ENCODE peak calls at places on chromosomes 5 and 9, in ten cellular contexts. I is pancreas; N is cardiac muscle cell; R is adipocyte; A is GM12865; U is CD4-positive, alpha-beta memory T cell; P is mesendoderm; Q is GM23248; D is spleen; X is sigmoid colon. T is an unnamed sample.

GRCh38 chr5:132680780-132681475 is 7.1 kb downstream of the IL4 start:
- DNase-seq in I (no peak), N (no peak), R (no peak), A (no peak), U (no peak), P (no peak), Q (no peak), D (peak), X (no peak), T (no peak)

GRCh38 chr5:58260243-58260642 is 199.6 kb downstream of the PLK2 start:
- DNase-seq in I (no peak), N (no peak), R (no peak), A (no peak), U (no peak), P (no peak), Q (no peak), D (no peak), X (no peak), T (no peak)

GRCh38 chr5:38393636-38394035 is 135.3 kb downstream of the EGFLAM start:
- DNase-seq in I (no peak), N (no peak), R (no peak), A (no peak), U (no peak), P (no peak), Q (no peak), D (no peak), X (no peak), T (no peak)

GRCh38 chr9:90010793-90011192 is 406.0 kb downstream of the GADD45G start:
- DNase-seq in I (no peak), N (no peak), R (no peak), A (no peak), U (no peak), P (no peak), Q (no peak), D (no peak), X (no peak), T (no peak)

GRCh38 chr5:154370119-154370518 is 75.7 kb upstream of the SAP30L start:
- DNase-seq in I (no peak), N (no peak), R (peak), A (no peak), U (no peak), P (peak), Q (peak), D (no peak), X (no peak), T (no peak)

GRCh38 chr5:137960819-137961218 is 71.6 kb downstream of the PKD2L2 start:
- DNase-seq in I (no peak), N (no peak), R (no peak), A (no peak), U (no peak), P (no peak), Q (no peak), D (no peak), X (no peak), T (no peak)

GRCh38 chr5:149749481-149750365 is 19.6 kb downstream of the PPARGC1B start:
- DNase-seq in I (no peak), N (peak), R (no peak), A (no peak), U (no peak), P (no peak), Q (peak), D (no peak), X (no peak), T (no peak)

GRCh38 chr9:13513262-13513661 is 233.8 kb upstream of the MPDZ start:
- DNase-seq in I (no peak), N (peak), R (no peak), A (no peak), U (no peak), P (no peak), Q (no peak), D (no peak), X (no peak), T (no peak)

GRCh38 chr5:174825587-174825986 is 101.2 kb downstream of the MSX2 start:
- DNase-seq in I (no peak), N (peak), R (peak), A (no peak), U (no peak), P (no peak), Q (peak), D (no peak), X (no peak), T (no peak)

GRCh38 chr9:103471241-103471640 is 476.1 kb downstream of the CYLC2 start:
- DNase-seq in I (no peak), N (no peak), R (no peak), A (no peak), U (no peak), P (peak), Q (no peak), D (no peak), X (no peak), T (no peak)

GRCh38 chr5:31531543-31531887 is 378 bp downstream of the DROSHA start:
- DNase-seq in I (peak), N (peak), R (peak), A (peak), U (no peak), P (no peak), Q (peak), D (peak), X (peak), T (no peak)

GRCh38 chr5:157574456-157575095 is 999 bp downstream of the ADAM19 start:
- DNase-seq in I (no peak), N (peak), R (peak), A (peak), U (no peak), P (peak), Q (peak), D (peak), X (peak), T (no peak)

GRCh38 chr5:13985736-13986418 is 41.4 kb upstream of the DNAH5 start:
- DNase-seq in I (no peak), N (peak), R (peak), A (no peak), U (no peak), P (peak), Q (peak), D (no peak), X (no peak), T (no peak)

GRCh38 chr5:23223846-23224245 is 283.6 kb upstream of the PRDM9 start:
- DNase-seq in I (no peak), N (no peak), R (no peak), A (no peak), U (no peak), P (no peak), Q (peak), D (no peak), X (no peak), T (no peak)

GRCh38 chr5:128535225-128535624 is 2.8 kb downstream of the FBN2 start:
- DNase-seq in I (no peak), N (no peak), R (peak), A (no peak), U (no peak), P (no peak), Q (no peak), D (no peak), X (no peak), T (no peak)

GRCh38 chr9:77966718-77967117 is 64.9 kb downstream of the GNAQ start:
- DNase-seq in I (no peak), N (no peak), R (no peak), A (no peak), U (no peak), P (no peak), Q (no peak), D (no peak), X (no peak), T (no peak)

GRCh38 chr5:118825226-118825625 is 163.1 kb downstream of the DTWD2 start:
- DNase-seq in I (no peak), N (no peak), R (no peak), A (no peak), U (no peak), P (no peak), Q (no peak), D (no peak), X (no peak), T (no peak)

GRCh38 chr9:131848570-131849160 is 108.8 kb upstream of the RAPGEF1 start:
- DNase-seq in I (no peak), N (no peak), R (no peak), A (no peak), U (no peak), P (no peak), Q (peak), D (no peak), X (no peak), T (no peak)

GRCh38 chr9:4985376-4986266 is 549 bp downstream of the JAK2 start:
- DNase-seq in I (peak), N (peak), R (peak), A (peak), U (peak), P (peak), Q (peak), D (peak), X (peak), T (peak)

GRCh38 chr9:87824216-87824875 is 58.3 kb upstream of the SPATA31E1 start:
- DNase-seq in I (no peak), N (no peak), R (no peak), A (no peak), U (no peak), P (peak), Q (no peak), D (no peak), X (no peak), T (no peak)

GRCh38 chr9:100601216-100601615 is 23.3 kb downstream of the CAVIN4 start:
- DNase-seq in I (no peak), N (peak), R (peak), A (peak), U (peak), P (peak), Q (peak), D (no peak), X (no peak), T (peak)

GRCh38 chr5:61303348-61303747 is 28.7 kb upstream of the ZSWIM6 start:
- DNase-seq in I (no peak), N (peak), R (no peak), A (no peak), U (no peak), P (no peak), Q (no peak), D (no peak), X (no peak), T (no peak)

GRCh38 chr5:68343421-68343826 is 127.9 kb downstream of the PIK3R1 start:
- DNase-seq in I (no peak), N (peak), R (peak), A (peak), U (no peak), P (peak), Q (peak), D (no peak), X (peak), T (no peak)

GRCh38 chr9:75389096-75389495 is 300.8 kb downstream of the OSTF1 start:
- DNase-seq in I (no peak), N (no peak), R (no peak), A (no peak), U (no peak), P (no peak), Q (no peak), D (no peak), X (no peak), T (no peak)

GRCh38 chr5:176985516-176985915 is 21.1 kb downstream of the UIMC1 start:
- DNase-seq in I (no peak), N (no peak), R (no peak), A (peak), U (peak), P (no peak), Q (no peak), D (peak), X (no peak), T (peak)

GRCh38 chr5:131541071-131541470 is 94.0 kb downstream of the RAPGEF6 start:
- DNase-seq in I (no peak), N (no peak), R (no peak), A (no peak), U (no peak), P (no peak), Q (peak), D (no peak), X (no peak), T (no peak)

GRCh38 chr5:9686211-9686610 is 56.1 kb upstream of the TAS2R1 start:
- DNase-seq in I (no peak), N (peak), R (peak), A (no peak), U (no peak), P (no peak), Q (peak), D (no peak), X (no peak), T (no peak)

GRCh38 chr9:135957431-135957830 is 3.7 kb downstream of the UBAC1 start:
- DNase-seq in I (no peak), N (no peak), R (no peak), A (no peak), U (no peak), P (no peak), Q (no peak), D (no peak), X (no peak), T (no peak)

GRCh38 chr9:135959814-135960213 is 1.4 kb downstream of the UBAC1 start:
- DNase-seq in I (no peak), N (no peak), R (no peak), A (no peak), U (no peak), P (no peak), Q (peak), D (no peak), X (no peak), T (no peak)

GRCh38 chr9:135955981-135956797 is 5.0 kb downstream of the UBAC1 start:
- DNase-seq in I (no peak), N (no peak), R (no peak), A (no peak), U (no peak), P (no peak), Q (no peak), D (no peak), X (no peak), T (no peak)

GRCh38 chr9:135958485-135958884 is 2.7 kb downstream of the UBAC1 start:
- DNase-seq in I (no peak), N (no peak), R (no peak), A (no peak), U (no peak), P (no peak), Q (no peak), D (no peak), X (no peak), T (no peak)

DNA sequence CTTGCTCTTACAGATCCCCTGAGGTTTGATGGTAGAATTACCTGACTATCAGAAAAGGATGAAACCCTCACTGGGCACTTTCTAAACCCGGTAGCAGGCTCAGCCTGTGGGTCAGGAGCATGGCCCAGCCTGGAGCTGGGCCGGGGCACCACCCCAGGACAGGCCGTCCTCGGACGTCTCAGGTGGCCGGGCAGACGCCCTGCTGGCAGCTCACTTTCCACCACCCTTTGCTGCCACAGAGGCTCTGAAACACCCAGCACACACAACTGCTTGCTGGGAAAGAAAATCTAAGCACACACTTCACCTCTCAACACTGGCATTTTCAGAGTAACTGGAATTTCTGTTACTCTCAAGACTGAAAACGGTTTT is 4.4 kb downstream of the UBAC1 start:
- DNase-seq in I (no peak), N (no peak), R (no peak), A (no peak), U (no peak), P (no peak), Q (no peak), D (no peak), X (no peak), T (no peak)
- H3K4me3 ChIP-seq in I (no peak), N (no peak), R (no peak), A (no peak), U (no peak), P (no peak), Q (no peak), D (no peak), X (no peak), T (no peak)

GRCh38 chr5:6584101-6584645 is 48.7 kb downstream of the NSUN2 start:
- DNase-seq in I (no peak), N (no peak), R (no peak), A (no peak), U (no peak), P (no peak), Q (no peak), D (no peak), X (no peak), T (no peak)

GRCh38 chr5:6583049-6583880 is 49.6 kb downstream of the NSUN2 start:
- DNase-seq in I (peak), N (peak), R (peak), A (no peak), U (no peak), P (peak), Q (peak), D (no peak), X (no peak), T (no peak)

GRCh38 chr5:6581090-6581489 is 51.8 kb downstream of the NSUN2 start:
- DNase-seq in I (no peak), N (no peak), R (no peak), A (no peak), U (no peak), P (no peak), Q (no peak), D (no peak), X (no peak), T (no peak)

GRCh38 chr5:6581559-6582426 is 51.1 kb downstream of the NSUN2 start:
- DNase-seq in I (no peak), N (peak), R (peak), A (no peak), U (no peak), P (no peak), Q (no peak), D (no peak), X (no peak), T (no peak)

GRCh38 chr5:6582507-6583048 is 50.3 kb downstream of the NSUN2 start:
- DNase-seq in I (no peak), N (no peak), R (no peak), A (no peak), U (no peak), P (no peak), Q (no peak), D (no peak), X (no peak), T (no peak)
- H3K4me3 ChIP-seq in I (peak), N (peak), R (no peak), A (no peak), U (no peak), P (no peak), Q (peak), D (peak), X (peak), T (no peak)

GRCh38 chr5:151239237-151239861 is 13.6 kb upstream of the GM2A start:
- DNase-seq in I (peak), N (peak), R (peak), A (peak), U (peak), P (peak), Q (peak), D (peak), X (peak), T (no peak)
- H3K4me3 ChIP-seq in I (no peak), N (no peak), R (peak), A (peak), U (no peak), P (no peak), Q (peak), D (peak), X (peak), T (no peak)

DNA sequence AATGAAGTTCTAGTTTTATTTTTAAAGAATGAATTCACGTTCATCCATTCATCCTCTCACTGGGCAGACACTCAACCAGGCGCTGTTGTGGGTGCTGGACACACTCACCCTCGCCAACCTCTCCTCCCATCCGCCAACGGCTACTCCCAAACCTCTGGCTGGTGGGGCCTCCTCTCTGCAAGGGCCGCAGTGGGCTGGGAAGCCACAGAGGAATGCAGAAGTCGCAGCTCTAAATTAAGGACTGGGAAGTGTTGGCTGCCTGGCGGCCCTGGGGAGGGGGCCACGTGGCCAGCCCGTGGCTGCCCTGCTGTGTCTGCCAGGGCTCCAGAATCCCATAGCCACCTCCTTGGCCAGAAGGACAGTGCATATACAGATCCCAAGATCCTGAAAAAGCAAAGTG is 6.8 kb downstream of the SUSD3 start:
- DNase-seq in I (no peak), N (no peak), R (no peak), A (no peak), U (no peak), P (no peak), Q (no peak), D (no peak), X (no peak), T (no peak)
- H3K4me3 ChIP-seq in I (no peak), N (no peak), R (no peak), A (no peak), U (no peak), P (no peak), Q (no peak), D (no peak), X (no peak), T (no peak)

DNA sequence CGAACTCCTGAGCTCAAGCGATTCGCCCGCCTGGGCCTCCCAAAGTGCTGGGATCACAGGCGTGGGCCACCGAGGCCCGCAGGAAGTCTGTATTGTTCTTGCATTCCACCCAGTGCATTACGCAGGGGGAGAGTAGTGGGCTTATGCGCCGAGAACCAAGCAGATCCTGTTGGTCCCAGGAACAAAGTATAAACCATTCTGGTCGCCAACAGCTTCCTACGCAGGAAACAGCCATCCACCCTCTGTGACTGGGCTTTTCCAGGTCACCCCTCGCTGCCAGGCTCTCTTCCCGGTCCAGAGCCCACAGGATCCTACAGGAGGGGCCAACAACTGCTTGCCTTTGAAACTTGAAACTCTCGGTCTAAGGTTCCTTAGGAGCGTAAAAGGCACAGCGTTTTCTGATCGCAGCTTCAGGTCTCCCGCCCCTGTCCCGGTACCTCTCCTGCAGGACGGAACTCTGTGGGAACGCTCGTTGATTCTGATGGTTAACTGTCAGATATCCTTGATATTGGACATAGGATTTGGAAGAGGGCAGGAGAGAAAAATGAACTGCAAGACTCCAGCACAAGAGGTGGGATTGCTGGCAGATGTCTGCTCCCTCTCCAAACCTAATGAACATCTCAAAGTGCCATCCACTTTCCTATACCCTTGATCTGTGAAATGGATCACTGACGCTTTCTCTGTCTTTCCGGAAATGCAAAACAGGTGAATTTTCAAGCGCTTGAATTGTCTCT is 4.2 kb upstream of the ANXA2R start:
- DNase-seq in I (no peak), N (no peak), R (peak), A (no peak), U (no peak), P (peak), Q (peak), D (peak), X (no peak), T (no peak)
- H3K4me3 ChIP-seq in I (no peak), N (peak), R (peak), A (no peak), U (no peak), P (no peak), Q (peak), D (no peak), X (no peak), T (no peak)

T was measured in Jurkat, Clone E6-1.